ENCODE peak calls at places on chromosomes 13 and 19, in five cellular contexts. X is HEK293T, J is GM12878, C is K562, L is SK-N-SH. D is an unnamed sample.

GRCh38 chr13:112664501-112665203 is 25.2 kb upstream of the ATP11A start:
- DNase-seq in X (no peak), L (no peak), C (no peak), J (no peak), D (no peak)

GRCh38 chr19:7500811-7501450 is 12.1 kb upstream of the PEX11G start:
- DNase-seq in L (peak; percentile 93), J (no peak), X (peak; percentile 82), C (peak; percentile 82), D (peak; percentile 35)

GRCh38 chr19:11378319-11379189 is 4.1 kb downstream of the SWSAP1 start:
- DNase-seq in L (peak; percentile 72), J (no peak), X (no peak), C (peak; percentile 47), D (peak; percentile 48)

GRCh38 chr13:46850214-46850613 is 46.6 kb downstream of the HTR2A start:
- DNase-seq in L (no peak), X (no peak), J (no peak), C (no peak), D (no peak)

GRCh38 chr19:42091300-42092266 is 15.6 kb downstream of the ZNF574 start:
- DNase-seq in C (no peak), J (no peak), X (no peak), L (peak; percentile 50), D (no peak)

GRCh38 chr19:9309974-9310446 is 372 bp upstream of the ZNF699 start:
- DNase-seq in C (peak; percentile 92), J (no peak), L (peak; percentile 92), X (peak; percentile 88), D (no peak)

GRCh38 chr13:79486433-79487188 is 5.7 kb downstream of the NDFIP2 start:
- DNase-seq in C (no peak), J (no peak), L (no peak), X (no peak), D (no peak)

GRCh38 chr13:72221276-72221962 is 354.4 kb upstream of the DACH1 start:
- DNase-seq in X (peak; percentile 94), J (no peak), L (no peak), C (peak; percentile 17), D (peak; percentile 28)

GRCh38 chr19:35786299-35787160 is 11.2 kb downstream of the ARHGAP33 start:
- DNase-seq in J (no peak), L (no peak), X (no peak), C (no peak), D (no peak)

GRCh38 chr19:53608381-53608780 is 23.4 kb upstream of the DPRX start:
- DNase-seq in L (no peak), X (no peak), J (no peak), C (no peak), D (no peak)

DNA sequence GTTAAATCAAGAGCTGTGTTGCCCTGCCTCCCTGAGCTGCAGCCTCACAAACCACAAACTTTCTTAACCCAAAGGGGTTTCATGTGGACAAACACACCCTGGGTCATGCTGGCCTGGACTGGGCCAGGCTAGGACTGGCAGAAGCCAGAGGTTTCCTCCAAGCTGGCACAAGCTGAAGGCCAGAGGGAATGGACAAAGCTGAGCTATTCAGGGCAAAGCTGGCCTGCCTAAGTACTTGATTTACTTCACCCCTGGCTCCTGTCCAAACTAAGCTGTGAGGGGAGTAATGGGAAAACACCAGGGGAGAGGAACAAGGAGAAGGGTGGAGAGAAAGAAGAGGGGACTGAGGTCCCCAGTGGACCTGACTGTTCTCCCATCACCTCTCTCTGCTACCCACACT is 6.2 kb downstream of the CPAMD8 start:
- DNase-seq in L (no peak), C (no peak), J (no peak), X (no peak), D (no peak)
- TF ChIP-seq FOXM1 in L (no peak), C (no peak), J (no peak), X (no peak), D (no peak)

GRCh38 chr13:68051910-68052309 is 821.8 kb upstream of the PCDH9 start:
- DNase-seq in L (no peak), J (no peak), C (no peak), X (no peak), D (no peak)

DNA sequence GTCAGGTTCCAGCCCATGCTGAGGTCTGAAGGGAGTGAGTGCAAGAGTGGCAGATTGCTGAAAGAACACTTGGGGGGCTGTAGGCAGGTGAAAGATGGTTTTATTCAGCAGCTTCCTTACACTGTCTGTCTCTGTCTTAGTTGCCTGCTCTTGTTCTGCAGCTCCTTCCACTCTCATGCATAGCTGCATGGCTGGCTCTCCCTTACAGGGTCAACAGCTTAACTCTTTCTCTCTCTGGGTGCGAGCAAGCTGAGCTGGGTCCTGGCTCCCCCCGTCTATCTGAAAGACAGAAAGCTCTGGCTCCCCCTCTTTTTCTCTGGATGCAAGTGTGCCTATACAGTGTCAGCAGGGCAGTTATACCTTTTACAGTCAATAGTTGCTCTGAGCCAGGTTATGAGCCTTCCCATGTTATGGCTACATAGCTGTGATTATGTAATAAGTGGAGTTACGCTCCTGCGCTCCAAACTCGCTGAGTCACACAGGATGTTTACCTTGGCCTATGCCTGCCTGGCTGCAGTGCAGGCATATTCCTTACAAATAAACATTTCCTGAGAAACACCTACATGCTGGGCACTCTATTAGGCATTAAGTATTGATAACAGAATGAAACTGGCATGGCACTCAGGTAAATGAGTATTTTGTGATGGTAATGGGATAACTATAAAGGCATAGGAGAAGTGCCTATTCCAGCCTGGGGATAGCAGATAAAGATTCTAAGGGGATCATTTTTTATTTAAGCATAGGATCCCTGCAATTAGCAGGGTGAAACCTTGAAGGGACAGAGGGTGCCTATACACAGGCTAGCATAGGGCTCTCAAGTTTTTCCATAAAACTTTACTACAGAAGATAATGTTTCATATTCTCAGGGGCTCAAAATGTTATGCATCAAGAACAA is 826.9 kb upstream of the PCDH9 start:
- DNase-seq in X (no peak), J (no peak), C (no peak), L (no peak), D (peak; percentile 45)
- TF ChIP-seq FOXM1 in X (no peak), J (no peak), C (no peak), L (no peak), D (no peak)

GRCh38 chr13:100175803-100176182 is 86.9 kb downstream of the PCCA start:
- DNase-seq in C (no peak), J (no peak), X (no peak), L (no peak), D (no peak)

GRCh38 chr13:100173203-100173602 is 84.3 kb downstream of the PCCA start:
- DNase-seq in X (no peak), C (no peak), L (no peak), J (no peak), D (no peak)

GRCh38 chr13:100175078-100175802 is 86.3 kb downstream of the PCCA start:
- DNase-seq in C (no peak), X (no peak), L (no peak), J (no peak), D (no peak)

DNA sequence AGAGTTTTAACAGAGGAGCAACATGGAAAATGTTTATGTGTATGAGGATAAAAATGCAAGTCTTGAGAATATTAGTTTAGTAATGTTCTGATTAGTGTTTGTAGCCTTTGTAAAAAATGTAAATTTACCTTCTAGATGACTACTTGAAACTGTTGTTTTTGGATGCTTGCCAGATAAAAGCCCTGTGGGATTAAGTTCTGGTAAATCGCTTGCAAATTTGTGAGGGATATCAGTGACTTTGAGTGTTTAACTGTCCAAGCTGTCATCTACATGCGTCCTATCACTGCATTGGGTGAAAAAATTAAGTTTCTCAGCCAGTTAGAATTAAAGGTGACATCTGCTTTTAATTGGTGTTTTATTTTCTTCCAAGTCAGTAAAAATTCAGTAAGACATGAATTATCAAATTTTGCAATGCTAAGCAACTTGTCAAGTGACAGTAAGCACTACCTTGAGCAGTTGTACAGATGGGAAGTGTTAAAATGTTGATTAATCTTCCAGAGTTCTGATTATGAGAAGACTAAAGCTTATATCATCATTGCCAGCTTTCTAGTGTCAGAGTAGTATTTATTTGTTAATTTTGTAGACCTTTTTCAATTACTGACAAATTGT is 88.0 kb downstream of the PCCA start:
- DNase-seq in L (peak; percentile 22), X (peak; percentile 17), C (no peak), J (no peak), D (no peak)
- TF ChIP-seq FOXM1 in L (no peak), X (no peak), C (no peak), J (no peak), D (no peak)

GRCh38 chr19:58406818-58407657 is 1.4 kb upstream of the ZNF584 start:
- DNase-seq in J (no peak), L (no peak), C (no peak), X (no peak), D (peak; percentile 58)

GRCh38 chr19:58408152-58409009 is at the start of gene ZNF584:
- DNase-seq in X (peak; percentile 91), L (peak; percentile 97), C (peak; percentile 92), J (peak; percentile 60), D (peak; percentile 89)

GRCh38 chr19:58407658-58408151 is 744 bp upstream of the ZNF584 start:
- DNase-seq in L (no peak), J (no peak), C (no peak), X (no peak), D (peak; percentile 57)

DNA sequence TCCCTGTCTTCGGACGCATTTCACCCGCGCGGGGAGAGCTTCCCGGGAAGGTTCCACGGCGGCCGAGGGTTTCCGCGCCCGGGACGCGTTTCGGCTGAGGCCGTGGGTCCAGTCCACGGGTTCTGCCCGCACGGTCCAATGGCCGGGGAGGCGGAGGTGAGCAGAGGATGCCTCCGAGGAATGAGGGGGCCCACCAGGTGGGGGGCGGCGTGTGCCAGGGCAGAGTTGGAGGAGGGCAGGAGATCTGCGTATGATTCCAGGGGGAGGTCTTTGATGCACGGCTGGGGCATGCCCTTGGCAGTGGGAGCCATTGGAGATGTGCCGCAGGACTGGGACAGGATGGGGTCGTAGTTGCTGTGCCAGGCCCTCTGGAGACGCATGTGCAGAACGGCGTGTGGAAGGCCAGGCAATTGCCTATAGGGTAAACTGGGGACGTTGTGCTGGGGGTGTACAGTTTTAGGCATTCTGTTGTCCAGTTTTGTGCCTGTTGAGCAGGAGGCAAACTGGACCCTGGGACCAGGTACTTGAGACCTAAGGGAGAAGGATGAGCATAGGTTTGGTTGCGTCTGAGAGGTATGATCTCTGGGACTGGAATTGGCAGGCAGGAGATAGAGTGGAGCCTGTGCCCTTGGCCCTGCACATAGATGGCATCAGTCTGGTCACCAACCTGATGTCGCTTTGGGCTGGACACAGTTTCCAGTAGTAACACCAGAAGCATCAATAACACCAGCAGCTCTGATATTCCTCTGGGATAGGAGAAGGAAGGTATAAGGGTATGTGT is 751 bp downstream of the ZNF584 start:
- DNase-seq in C (no peak), L (peak; percentile 79), X (no peak), J (no peak), D (no peak)
- TF ChIP-seq FOXM1 in C (no peak), L (no peak), X (no peak), J (no peak), D (no peak)

GRCh38 chr19:33659835-33660234 is 38.1 kb downstream of the CHST8 start:
- DNase-seq in X (no peak), C (no peak), L (no peak), J (no peak), D (no peak)
- TF ChIP-seq FOXM1 in X (no peak), C (no peak), L (no peak), J (no peak), D (no peak)

GRCh38 chr19:33878912-33879810 is 82.5 kb downstream of the KCTD15 start:
- DNase-seq in X (no peak), J (no peak), C (no peak), L (no peak), D (no peak)
- TF ChIP-seq FOXM1 in X (no peak), J (no peak), C (no peak), L (no peak), D (no peak)

DNA sequence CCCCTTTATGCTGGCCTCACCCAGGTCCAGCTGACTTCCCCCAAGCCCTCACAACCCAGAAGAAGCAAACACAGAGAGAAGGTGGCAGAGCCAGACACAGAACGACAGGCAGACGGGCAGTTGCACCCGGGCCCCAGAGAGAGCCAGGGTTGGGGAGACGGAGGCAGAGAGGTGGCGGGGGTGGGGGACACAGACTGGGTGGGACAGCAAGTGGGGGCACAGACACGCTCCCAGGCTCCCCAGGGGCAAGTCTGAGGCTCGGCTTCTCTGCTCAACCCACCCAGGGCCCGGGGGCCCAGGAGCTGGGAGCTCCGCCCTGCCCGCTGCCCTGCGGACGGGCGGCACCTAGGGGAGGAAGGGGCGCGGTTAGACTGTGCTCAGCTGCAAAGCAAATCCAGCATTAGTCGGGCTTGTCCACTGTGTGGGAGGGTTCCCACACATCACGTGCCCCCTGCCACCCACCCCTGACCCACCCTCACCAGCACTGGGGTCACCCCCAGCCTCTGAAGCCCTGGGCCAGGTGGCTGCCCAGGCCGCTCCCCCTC is 31.3 kb upstream of the ASF1B start:
- DNase-seq in L (peak; percentile 41), X (no peak), C (no peak), J (no peak), D (no peak)
- TF ChIP-seq FOXM1 in L (no peak), X (no peak), C (no peak), J (no peak), D (no peak)